ENCODE peak calls at places on chromosome 22, in nine cellular contexts. N is CD4-positive, alpha-beta T cell; O is H54; R is right cardiac atrium; A is hepatic stellate cell; C is activated T-cell treated with anti-CD3 and anti-CD28 coated beads for 48 hours; U is amniotic stem cell; Q is T-helper 1 cell; I is bronchial epithelial cell. S is an unnamed sample.
A peak's percentile ranks its signal among the peaks of the same experiment; 100 is the strongest.

GRCh38 chr22:37459211-37459610 is 27.0 kb downstream of the MFNG start:
- DNase-seq in A (no peak), U (no peak), I (no peak), C (no peak), N (no peak), R (no peak), O (no peak), Q (no peak), S (no peak)

GRCh38 chr22:47202819-47203553 is 440.5 kb downstream of the TBC1D22A start:
- DNase-seq in Q (no peak), I (no peak), C (no peak), O (no peak), R (no peak), A (no peak), N (peak; percentile 14), U (no peak), S (no peak)

GRCh38 chr22:19696504-19697276 is 17.6 kb upstream of the SEPTIN5 start:
- DNase-seq in A (no peak), C (no peak), R (no peak), Q (no peak), O (no peak), N (no peak), I (no peak), U (no peak), S (no peak)

GRCh38 chr22:45162531-45162930 is 1.2 kb upstream of the NUP50 start:
- DNase-seq in O (no peak), C (no peak), A (no peak), R (no peak), U (no peak), Q (no peak), I (no peak), N (no peak), S (no peak)

GRCh38 chr22:34115722-34116121 is 195.4 kb upstream of the LARGE1 start:
- DNase-seq in Q (no peak), R (no peak), C (no peak), N (no peak), U (no peak), A (no peak), O (no peak), I (no peak), S (no peak)

GRCh38 chr22:24728790-24729637 is 45.5 kb downstream of the PIWIL3 start:
- DNase-seq in Q (no peak), U (no peak), R (peak; percentile 78), A (no peak), I (peak; percentile 11), O (no peak), N (no peak), C (no peak), S (peak; percentile 71)

GRCh38 chr22:19859861-19860510 is 5.3 kb upstream of the GNB1L start:
- DNase-seq in Q (no peak), R (no peak), C (no peak), U (no peak), N (no peak), A (no peak), I (no peak), O (no peak), S (no peak)

GRCh38 chr22:24289138-24289537 is 18.5 kb downstream of the SPECC1L start:
- DNase-seq in C (no peak), N (no peak), R (no peak), I (peak; percentile 21), Q (no peak), A (peak; percentile 72), U (no peak), O (peak; percentile 17), S (no peak)

GRCh38 chr22:48954781-48955311 is 872.8 kb downstream of the BRD1 start:
- DNase-seq in Q (no peak), I (no peak), A (no peak), N (no peak), U (no peak), C (no peak), O (no peak), R (no peak), S (no peak)

GRCh38 chr22:39622881-39623367 is 52.4 kb downstream of the CACNA1I start:
- DNase-seq in R (peak; percentile 84), N (peak; percentile 76), U (no peak), A (peak; percentile 44), Q (peak; percentile 59), C (peak; percentile 54), O (no peak), I (peak; percentile 20), S (peak; percentile 81)

GRCh38 chr22:40635008-40635939 is 1.2 kb downstream of the MRTFA start:
- DNase-seq in U (no peak), N (no peak), C (no peak), Q (no peak), R (peak; percentile 88), A (no peak), I (no peak), O (no peak), S (peak; percentile 79)